ENCODE peak calls at places on chromosome 22, in six cellular contexts. I is IMR-90, F is neural crest cell, H is HAP-1, R is ELR, S is ACHN. E is an unnamed sample.
A peak's percentile ranks its signal among the peaks of the same experiment; 100 is the strongest.

GRCh38 chr22:36887164-36887563 is 26.3 kb upstream of the CSF2RB start:
- DNase-seq in S (no peak), H (no peak), R (no peak), I (no peak), F (no peak), E (no peak)

GRCh38 chr22:35352214-35353111 is 28.4 kb upstream of the HMOX1 start:
- DNase-seq in F (peak; percentile 21), S (peak; percentile 66), R (peak; percentile 40), H (peak; percentile 32), I (no peak), E (no peak)

GRCh38 chr22:26588749-26589366 is 1.1 kb downstream of the TPST2 start:
- DNase-seq in I (no peak), R (no peak), H (no peak), S (no peak), F (no peak), E (no peak)

GRCh38 chr22:36358533-36359171 is 29.1 kb downstream of the MYH9 start:
- DNase-seq in S (peak; percentile 52), F (no peak), I (no peak), R (peak; percentile 81), H (no peak), E (no peak)

GRCh38 chr22:38110863-38111852 is 674 bp upstream of the BAIAP2L2 start:
- DNase-seq in H (no peak), I (no peak), S (peak; percentile 81), F (no peak), R (no peak), E (no peak)

GRCh38 chr22:48236261-48236660 is 1473.8 kb downstream of the TBC1D22A start:
- DNase-seq in S (no peak), R (no peak), H (no peak), I (no peak), F (no peak), E (no peak)

GRCh38 chr22:20549232-20549841 is 41.9 kb downstream of the MED15 start:
- DNase-seq in F (no peak), I (no peak), R (no peak), S (no peak), H (no peak), E (no peak)

GRCh38 chr22:20494978-20495860 is at the start of gene KLHL22:
- DNase-seq in F (peak; percentile 4), I (peak; percentile 26), S (peak; percentile 46), R (peak; percentile 57), H (peak; percentile 17), E (no peak)

GRCh38 chr22:36334838-36335603 is 52.7 kb downstream of the MYH9 start:
- DNase-seq in S (peak; percentile 46), H (no peak), F (peak; percentile 33), R (peak; percentile 88), I (peak; percentile 84), E (peak; percentile 81)

GRCh38 chr22:37690901-37691504 is 4.9 kb downstream of the NOL12 start:
- DNase-seq in I (no peak), S (no peak), H (no peak), F (no peak), R (no peak), E (no peak)

GRCh38 chr22:19932367-19933206 is 9.0 kb upstream of the COMT start:
- DNase-seq in I (no peak), S (no peak), F (no peak), H (no peak), R (no peak), E (no peak)

GRCh38 chr22:40628354-40629042 is 8.0 kb downstream of the MRTFA start:
- DNase-seq in I (peak; percentile 61), R (peak; percentile 59), F (no peak), H (no peak), S (no peak), E (peak; percentile 39)

E was measured in HFFc6.